ENCODE peak calls at places on chromosomes 13 and 19, in nine cellular contexts. One of them, this sample, is unnamed.

GRCh38 chr19:41000310-41000737 is 9.2 kb downstream of the CYP2B6 start:
- DNase-seq in astrocyte of the cerebellum: no peak
- DNase-seq in uterus: no peak
- DNase-seq in nephron progenitor cell: no peak
- DNase-seq in fibroblast of lung: no peak
- DNase-seq in prostate gland: no peak
- DNase-seq in H1: no peak
- DNase-seq in breast epithelium: no peak
- DNase-seq in progenitor cell of endocrine pancreas: no peak
- DNase-seq in this sample: no peak

GRCh38 chr13:101845501-101846012 is 393.1 kb downstream of the ITGBL1 start:
- DNase-seq in astrocyte of the cerebellum: no peak
- DNase-seq in uterus: no peak
- DNase-seq in nephron progenitor cell: no peak
- DNase-seq in fibroblast of lung: no peak
- DNase-seq in prostate gland: no peak
- DNase-seq in H1: no peak
- DNase-seq in breast epithelium: no peak
- DNase-seq in progenitor cell of endocrine pancreas: no peak
- DNase-seq in this sample: no peak

GRCh38 chr13:31947506-31947905 is 84.1 kb upstream of the FRY start:
- DNase-seq in astrocyte of the cerebellum: no peak
- DNase-seq in uterus: no peak
- DNase-seq in nephron progenitor cell: no peak
- DNase-seq in fibroblast of lung: no peak
- DNase-seq in prostate gland: no peak
- DNase-seq in H1: no peak
- DNase-seq in breast epithelium: no peak
- DNase-seq in progenitor cell of endocrine pancreas: no peak
- DNase-seq in this sample: no peak

GRCh38 chr13:20442370-20442769 is 83.3 kb downstream of the CRYL1 start:
- DNase-seq in astrocyte of the cerebellum: no peak
- DNase-seq in uterus: no peak
- DNase-seq in nephron progenitor cell: no peak
- DNase-seq in fibroblast of lung: no peak
- DNase-seq in prostate gland: no peak
- DNase-seq in H1: no peak
- DNase-seq in breast epithelium: no peak
- DNase-seq in progenitor cell of endocrine pancreas: no peak
- DNase-seq in this sample: no peak

GRCh38 chr13:48859168-48860105 is 116.3 kb upstream of the FNDC3A start:
- DNase-seq in astrocyte of the cerebellum: no peak
- DNase-seq in uterus: no peak
- DNase-seq in nephron progenitor cell: peak; percentile 20
- DNase-seq in fibroblast of lung: no peak
- DNase-seq in prostate gland: no peak
- DNase-seq in H1: no peak
- DNase-seq in breast epithelium: no peak
- DNase-seq in progenitor cell of endocrine pancreas: no peak
- DNase-seq in this sample: no peak

GRCh38 chr13:33547035-33547434 is 261.5 kb upstream of the STARD13 start:
- DNase-seq in astrocyte of the cerebellum: no peak
- DNase-seq in uterus: no peak
- DNase-seq in nephron progenitor cell: no peak
- DNase-seq in fibroblast of lung: peak; percentile 38
- DNase-seq in prostate gland: no peak
- DNase-seq in H1: no peak
- DNase-seq in breast epithelium: no peak
- DNase-seq in progenitor cell of endocrine pancreas: no peak
- DNase-seq in this sample: no peak

GRCh38 chr13:39536906-39537305 is 66.1 kb downstream of the LHFPL6 start:
- DNase-seq in astrocyte of the cerebellum: no peak
- DNase-seq in uterus: no peak
- DNase-seq in nephron progenitor cell: no peak
- DNase-seq in fibroblast of lung: no peak
- DNase-seq in prostate gland: no peak
- DNase-seq in H1: no peak
- DNase-seq in breast epithelium: no peak
- DNase-seq in progenitor cell of endocrine pancreas: no peak
- DNase-seq in this sample: no peak

GRCh38 chr19:41479757-41480191 is 36.8 kb downstream of the ERICH4 start:
- DNase-seq in astrocyte of the cerebellum: no peak
- DNase-seq in uterus: peak; percentile 74
- DNase-seq in nephron progenitor cell: no peak
- DNase-seq in fibroblast of lung: no peak
- DNase-seq in prostate gland: peak; percentile 9
- DNase-seq in H1: no peak
- DNase-seq in breast epithelium: no peak
- DNase-seq in progenitor cell of endocrine pancreas: no peak
- DNase-seq in this sample: peak; percentile 30

GRCh38 chr19:14369399-14370168 is 11.7 kb upstream of the ADGRE5 start:
- DNase-seq in astrocyte of the cerebellum: peak; percentile 39
- DNase-seq in uterus: peak; percentile 59
- DNase-seq in nephron progenitor cell: no peak
- DNase-seq in fibroblast of lung: peak; percentile 41
- DNase-seq in prostate gland: no peak
- DNase-seq in H1: no peak
- DNase-seq in breast epithelium: no peak
- DNase-seq in progenitor cell of endocrine pancreas: no peak
- DNase-seq in this sample: no peak

GRCh38 chr19:34766386-34766785 is 6.6 kb downstream of the ZNF599 start:
- DNase-seq in astrocyte of the cerebellum: no peak
- DNase-seq in uterus: no peak
- DNase-seq in nephron progenitor cell: no peak
- DNase-seq in fibroblast of lung: no peak
- DNase-seq in prostate gland: no peak
- DNase-seq in H1: no peak
- DNase-seq in breast epithelium: no peak
- DNase-seq in progenitor cell of endocrine pancreas: no peak
- DNase-seq in this sample: no peak

GRCh38 chr13:30063892-30064291 is 213.5 kb upstream of the UBL3 start:
- DNase-seq in astrocyte of the cerebellum: no peak
- DNase-seq in uterus: no peak
- DNase-seq in nephron progenitor cell: no peak
- DNase-seq in fibroblast of lung: no peak
- DNase-seq in prostate gland: no peak
- DNase-seq in H1: no peak
- DNase-seq in breast epithelium: no peak
- DNase-seq in progenitor cell of endocrine pancreas: no peak
- DNase-seq in this sample: no peak

GRCh38 chr19:22882797-22883196 is 50.7 kb downstream of the ZNF723 start:
- DNase-seq in astrocyte of the cerebellum: no peak
- DNase-seq in uterus: no peak
- DNase-seq in nephron progenitor cell: no peak
- DNase-seq in fibroblast of lung: peak; percentile 12
- DNase-seq in prostate gland: no peak
- DNase-seq in H1: no peak
- DNase-seq in breast epithelium: no peak
- DNase-seq in progenitor cell of endocrine pancreas: no peak
- DNase-seq in this sample: no peak
- TF ChIP-seq CTCF in astrocyte of the cerebellum: no peak
- TF ChIP-seq CTCF in uterus: peak; percentile 39
- TF ChIP-seq CTCF in nephron progenitor cell: no peak
- TF ChIP-seq CTCF in fibroblast of lung: no peak
- TF ChIP-seq CTCF in prostate gland: peak; percentile 23
- TF ChIP-seq CTCF in H1: no peak
- TF ChIP-seq CTCF in breast epithelium: peak; percentile 54
- TF ChIP-seq CTCF in progenitor cell of endocrine pancreas: peak; percentile 38
- TF ChIP-seq CTCF in this sample: no peak

DNA sequence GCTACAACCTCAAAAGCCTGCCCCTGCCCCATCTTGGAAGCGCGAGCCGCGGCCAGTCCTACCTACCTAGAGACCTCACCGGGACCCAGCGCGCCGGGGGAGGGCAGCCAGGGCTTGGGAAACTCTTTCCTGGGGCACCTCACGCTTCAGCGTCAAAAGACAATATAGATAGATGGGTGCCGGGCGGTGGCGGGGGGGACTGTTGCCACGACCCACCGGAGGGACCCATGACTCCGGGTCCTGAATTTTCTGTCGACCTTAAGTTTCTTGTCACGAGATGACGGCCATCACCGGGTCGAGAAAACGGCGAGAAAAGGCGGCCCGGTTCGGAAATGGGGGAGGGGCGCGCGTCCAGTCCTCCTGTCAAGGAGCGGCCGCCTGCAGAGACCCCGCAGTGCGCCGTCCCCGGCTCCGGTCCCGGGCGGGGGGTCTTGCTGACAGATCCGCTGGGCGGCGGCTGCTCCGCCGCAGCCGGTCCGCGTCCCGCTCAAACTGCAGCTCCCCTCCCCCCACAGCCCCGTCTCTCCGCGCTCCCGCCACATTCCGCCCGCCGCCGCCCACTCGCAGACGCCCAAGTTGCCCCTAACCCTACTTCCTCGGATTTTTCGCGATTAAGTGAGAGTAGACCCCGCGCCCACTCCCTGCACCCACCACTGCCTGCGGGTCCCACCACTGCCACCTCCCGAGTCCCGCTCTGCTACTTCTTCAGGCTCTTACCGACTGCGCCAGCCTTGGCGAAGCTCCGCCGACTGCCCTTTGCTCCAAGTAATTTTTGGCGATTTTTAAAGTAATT is 66.1 kb downstream of the KCNRG start:
- DNase-seq in astrocyte of the cerebellum: no peak
- DNase-seq in uterus: peak; percentile 54
- DNase-seq in nephron progenitor cell: peak; percentile 78
- DNase-seq in fibroblast of lung: no peak
- DNase-seq in prostate gland: peak; percentile 47
- DNase-seq in H1: no peak
- DNase-seq in breast epithelium: no peak
- DNase-seq in progenitor cell of endocrine pancreas: peak; percentile 48
- DNase-seq in this sample: peak; percentile 29
- TF ChIP-seq CTCF in astrocyte of the cerebellum: peak; percentile 19
- TF ChIP-seq CTCF in uterus: no peak
- TF ChIP-seq CTCF in nephron progenitor cell: no peak
- TF ChIP-seq CTCF in fibroblast of lung: no peak
- TF ChIP-seq CTCF in prostate gland: no peak
- TF ChIP-seq CTCF in H1: no peak
- TF ChIP-seq CTCF in breast epithelium: no peak
- TF ChIP-seq CTCF in progenitor cell of endocrine pancreas: peak; percentile 34
- TF ChIP-seq CTCF in this sample: no peak

GRCh38 chr19:1947651-1948209 is 6.8 kb downstream of the CSNK1G2 start:
- DNase-seq in astrocyte of the cerebellum: no peak
- DNase-seq in uterus: no peak
- DNase-seq in nephron progenitor cell: no peak
- DNase-seq in fibroblast of lung: no peak
- DNase-seq in prostate gland: no peak
- DNase-seq in H1: no peak
- DNase-seq in breast epithelium: no peak
- DNase-seq in progenitor cell of endocrine pancreas: no peak
- DNase-seq in this sample: no peak

GRCh38 chr19:1943661-1944087 is 2.7 kb downstream of the CSNK1G2 start:
- DNase-seq in astrocyte of the cerebellum: no peak
- DNase-seq in uterus: no peak
- DNase-seq in nephron progenitor cell: no peak
- DNase-seq in fibroblast of lung: no peak
- DNase-seq in prostate gland: no peak
- DNase-seq in H1: no peak
- DNase-seq in breast epithelium: no peak
- DNase-seq in progenitor cell of endocrine pancreas: no peak
- DNase-seq in this sample: no peak

GRCh38 chr19:1944088-1944915 is 3.3 kb downstream of the CSNK1G2 start:
- DNase-seq in astrocyte of the cerebellum: no peak
- DNase-seq in uterus: no peak
- DNase-seq in nephron progenitor cell: no peak
- DNase-seq in fibroblast of lung: no peak
- DNase-seq in prostate gland: no peak
- DNase-seq in H1: no peak
- DNase-seq in breast epithelium: no peak
- DNase-seq in progenitor cell of endocrine pancreas: no peak
- DNase-seq in this sample: no peak

GRCh38 chr19:1944916-1945561 is 4.1 kb downstream of the CSNK1G2 start:
- DNase-seq in astrocyte of the cerebellum: no peak
- DNase-seq in uterus: no peak
- DNase-seq in nephron progenitor cell: no peak
- DNase-seq in fibroblast of lung: no peak
- DNase-seq in prostate gland: no peak
- DNase-seq in H1: no peak
- DNase-seq in breast epithelium: no peak
- DNase-seq in progenitor cell of endocrine pancreas: no peak
- DNase-seq in this sample: no peak

DNA sequence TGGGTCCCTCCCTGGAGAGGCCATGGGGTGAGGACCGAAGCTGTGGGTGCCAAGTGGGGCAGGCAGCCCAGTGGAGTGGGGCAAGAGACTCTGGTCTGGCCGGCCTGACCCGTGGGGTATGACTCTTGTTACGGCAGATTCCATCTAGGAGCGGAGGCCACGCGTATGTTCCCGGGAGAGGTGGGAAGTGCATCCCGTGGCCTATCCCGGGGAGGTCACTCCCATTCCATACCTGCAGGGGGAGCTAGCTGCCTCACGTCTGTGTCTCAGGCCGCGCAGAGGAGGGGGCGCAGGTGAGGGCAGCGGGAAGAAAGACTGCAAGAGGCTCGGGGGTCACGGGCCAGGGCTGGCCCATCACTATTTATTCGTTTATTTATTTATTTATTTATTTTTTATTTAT is 4.9 kb downstream of the CSNK1G2 start:
- DNase-seq in astrocyte of the cerebellum: no peak
- DNase-seq in uterus: peak; percentile 50
- DNase-seq in nephron progenitor cell: peak; percentile 69
- DNase-seq in fibroblast of lung: no peak
- DNase-seq in prostate gland: no peak
- DNase-seq in H1: no peak
- DNase-seq in breast epithelium: no peak
- DNase-seq in progenitor cell of endocrine pancreas: peak; percentile 34
- DNase-seq in this sample: no peak
- TF ChIP-seq CTCF in astrocyte of the cerebellum: peak; percentile 68
- TF ChIP-seq CTCF in uterus: peak; percentile 22
- TF ChIP-seq CTCF in nephron progenitor cell: peak; percentile 54
- TF ChIP-seq CTCF in fibroblast of lung: peak; percentile 48
- TF ChIP-seq CTCF in prostate gland: no peak
- TF ChIP-seq CTCF in H1: peak; percentile 97
- TF ChIP-seq CTCF in breast epithelium: peak; percentile 39
- TF ChIP-seq CTCF in progenitor cell of endocrine pancreas: peak; percentile 68
- TF ChIP-seq CTCF in this sample: no peak

DNA sequence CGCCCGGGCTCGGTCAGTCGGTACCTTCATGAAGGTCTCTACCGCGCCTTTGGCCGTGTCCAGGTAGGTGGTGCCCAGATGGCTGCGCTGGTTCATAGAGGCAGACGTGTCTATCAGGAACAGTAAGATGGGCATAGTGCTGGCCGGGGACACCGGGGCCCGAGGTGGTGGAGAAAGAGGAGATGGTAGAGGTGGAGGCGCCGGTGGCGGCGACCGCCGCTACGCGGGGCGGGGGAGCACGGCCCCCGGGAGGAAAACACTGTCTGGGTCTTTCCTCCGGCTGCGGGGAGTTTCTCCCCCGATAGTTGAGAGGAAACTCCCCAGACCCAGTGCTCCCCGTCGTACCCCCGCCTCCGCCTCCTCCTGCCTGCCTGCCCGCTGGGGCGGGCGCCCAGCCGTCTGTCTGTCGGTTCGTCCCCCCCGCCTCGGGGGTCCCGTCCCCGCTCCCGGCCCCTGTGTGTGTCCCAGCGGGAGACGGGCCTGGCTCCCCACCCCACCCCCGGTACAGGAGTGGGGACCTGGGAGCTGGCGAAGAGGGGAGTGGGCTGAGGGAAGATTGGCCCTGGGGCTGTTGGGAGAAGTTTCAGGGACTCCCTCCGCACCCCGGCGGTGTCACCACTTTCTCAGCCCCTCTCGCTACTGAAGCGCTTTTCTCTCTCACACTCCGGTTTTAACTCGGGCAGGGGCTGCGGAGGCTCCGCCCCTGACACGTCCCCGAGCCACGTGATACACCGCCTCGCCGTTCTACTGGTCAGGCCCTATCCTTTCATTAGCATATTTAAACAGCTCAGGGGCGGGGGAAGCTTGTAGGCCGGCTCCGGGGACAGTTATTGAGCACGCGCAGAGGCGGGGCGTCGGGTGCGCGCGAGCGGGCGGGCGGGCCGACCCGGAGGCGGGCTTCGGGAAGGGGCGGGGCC is at the start of gene INTS6:
- DNase-seq in astrocyte of the cerebellum: peak; percentile 98
- DNase-seq in uterus: peak; percentile 100
- DNase-seq in nephron progenitor cell: peak; percentile 98
- DNase-seq in fibroblast of lung: peak; percentile 100
- DNase-seq in prostate gland: peak; percentile 100
- DNase-seq in H1: peak; percentile 98
- DNase-seq in breast epithelium: peak; percentile 99
- DNase-seq in progenitor cell of endocrine pancreas: peak; percentile 97
- DNase-seq in this sample: peak; percentile 92
- TF ChIP-seq CTCF in astrocyte of the cerebellum: no peak
- TF ChIP-seq CTCF in uterus: no peak
- TF ChIP-seq CTCF in nephron progenitor cell: no peak
- TF ChIP-seq CTCF in fibroblast of lung: no peak
- TF ChIP-seq CTCF in prostate gland: no peak
- TF ChIP-seq CTCF in H1: no peak
- TF ChIP-seq CTCF in breast epithelium: no peak
- TF ChIP-seq CTCF in progenitor cell of endocrine pancreas: no peak
- TF ChIP-seq CTCF in this sample: no peak

This sample was measured in omental fat pad.